ENCODE peak calls at places on chromosomes 6 and 20, in four cellular contexts. K is ecto neural progenitor cell, U is amygdala, A is lung microvascular endothelial cell. L is an unnamed sample.

GRCh38 chr20:46343358-46344357 is 35.4 kb upstream of the CDH22 start:
- DNase-seq in A (no peak), U (no peak), K (no peak), L (no peak)

GRCh38 chr20:6714202-6714800 is 53.2 kb upstream of the BMP2 start:
- DNase-seq in A (no peak), K (no peak), U (no peak), L (peak; percentile 49)

GRCh38 chr6:37965964-37966676 is 146.6 kb downstream of the ZFAND3 start:
- DNase-seq in A (no peak), K (no peak), U (no peak), L (no peak)

GRCh38 chr20:9514461-9515210 is at the start of gene LAMP5:
- DNase-seq in K (peak; percentile 88), U (no peak), A (peak; percentile 30), L (no peak)

GRCh38 chr6:144922120-144922722 is 637.1 kb downstream of the UTRN start:
- DNase-seq in K (no peak), U (no peak), A (no peak), L (peak; percentile 3)

GRCh38 chr6:158324136-158324535 is 11.9 kb downstream of the TULP4 start:
- DNase-seq in U (no peak), A (no peak), K (no peak), L (no peak)

GRCh38 chr6:56798163-56798562 is 155.5 kb upstream of the DST start:
- DNase-seq in K (no peak), U (no peak), A (no peak), L (no peak)

GRCh38 chr20:47502271-47502730 is 614 bp downstream of the NCOA3 start:
- DNase-seq in A (peak; percentile 5), U (no peak), K (no peak), L (peak; percentile 32)

GRCh38 chr6:7050911-7051779 is 56.6 kb upstream of the RREB1 start:
- DNase-seq in U (no peak), K (peak; percentile 72), A (peak; percentile 25), L (peak; percentile 62)

GRCh38 chr6:4039348-4039747 is 39.6 kb downstream of the FAM217A start:
- DNase-seq in K (no peak), A (no peak), U (no peak), L (no peak)

GRCh38 chr20:10322073-10323012 is 103.7 kb downstream of the SNAP25 start:
- DNase-seq in A (no peak), U (no peak), K (no peak), L (no peak)

GRCh38 chr20:17558154-17558940 is 11.5 kb upstream of the DSTN start:
- DNase-seq in A (peak; percentile 82), K (no peak), U (no peak), L (peak; percentile 57)

GRCh38 chr6:32847795-32848194 is 3.9 kb upstream of the PSMB8 start:
- DNase-seq in A (no peak), U (no peak), K (no peak), L (no peak)

GRCh38 chr6:34151321-34152041 is 5.6 kb upstream of the GRM4 start:
- DNase-seq in U (no peak), K (peak; percentile 48), A (no peak), L (no peak)

GRCh38 chr6:153032255-153032882 is 29.9 kb upstream of the MTRF1L start:
- DNase-seq in U (no peak), A (peak; percentile 71), K (no peak), L (no peak)

GRCh38 chr20:37375227-37375626 is 29.3 kb downstream of the SRC start:
- DNase-seq in U (no peak), A (no peak), K (no peak), L (no peak)

GRCh38 chr6:66429220-66429619 is 722.2 kb upstream of the EYS start:
- DNase-seq in K (no peak), U (no peak), A (no peak), L (no peak)

GRCh38 chr20:40943591-40943990 is 85.0 kb upstream of the TOP1 start:
- DNase-seq in A (no peak), K (no peak), U (no peak), L (no peak)

GRCh38 chr6:45812937-45813336 is 202.7 kb downstream of the CLIC5 start:
- DNase-seq in U (no peak), A (no peak), K (no peak), L (no peak)

GRCh38 chr20:37204056-37204455 is 24.7 kb upstream of the MROH8 start:
- DNase-seq in U (no peak), K (no peak), A (no peak), L (no peak)

GRCh38 chr6:50236164-50236563 is 186.4 kb upstream of the DEFB112 start:
- DNase-seq in K (no peak), A (no peak), U (no peak), L (no peak)